ENCODE peak calls at places on chromosomes 6 and 20, in eight cellular contexts. S is NCI-H1694 treated with DMSO at 0.1 percent for 48 hours, P is SHP77, J is posterior cingulate gyrus, M is A673, X is globus pallidus, H is SK-N-DZ, K is T-cell. F is an unnamed sample.

GRCh38 chr6:5497896-5498578 is 236.7 kb downstream of the FARS2 start:
- DNase-seq in S (peak), P (no peak), J (no peak), M (peak), X (no peak), H (peak), K (no peak), F (peak)

GRCh38 chr6:150201285-150201684 is 58.4 kb downstream of the PPP1R14C start:
- DNase-seq in S (no peak), P (no peak), J (no peak), M (no peak), X (no peak), H (no peak), K (no peak), F (no peak)

GRCh38 chr6:151400473-151400872 is 9.1 kb upstream of the ZBTB2 start:
- DNase-seq in S (no peak), P (no peak), J (no peak), M (no peak), X (no peak), H (no peak), K (no peak), F (peak)

GRCh38 chr20:22404609-22405170 is 179.7 kb downstream of the FOXA2 start:
- DNase-seq in S (no peak), P (peak), J (no peak), M (no peak), X (no peak), H (no peak), K (no peak), F (no peak)

GRCh38 chr6:125818659-125819297 is 28.0 kb downstream of the NCOA7 start:
- DNase-seq in S (no peak), P (no peak), J (no peak), M (no peak), X (no peak), H (peak), K (no peak), F (no peak)

GRCh38 chr20:32274359-32274758 is 3.1 kb upstream of the KIF3B start:
- DNase-seq in S (no peak), P (no peak), J (no peak), M (no peak), X (no peak), H (no peak), K (no peak), F (no peak)

GRCh38 chr20:42483694-42484303 is 705.9 kb downstream of the PTPRT start:
- DNase-seq in S (no peak), P (peak), J (peak), M (peak), X (peak), H (peak), K (no peak), F (peak)

GRCh38 chr20:24651171-24651972 is 181.9 kb downstream of the SYNDIG1 start:
- DNase-seq in S (no peak), P (no peak), J (no peak), M (no peak), X (no peak), H (no peak), K (no peak), F (no peak)

GRCh38 chr6:48290595-48290994 is 179.6 kb upstream of the PTCHD4 start:
- DNase-seq in S (no peak), P (no peak), J (no peak), M (no peak), X (no peak), H (no peak), K (no peak), F (no peak)

GRCh38 chr6:74931567-74931966 is 274.3 kb downstream of the COL12A1 start:
- DNase-seq in S (no peak), P (no peak), J (no peak), M (no peak), X (no peak), H (no peak), K (no peak), F (no peak)

GRCh38 chr6:34531580-34532201 is 24.4 kb downstream of the SPDEF start:
- DNase-seq in S (no peak), P (peak), J (peak), M (peak), X (peak), H (no peak), K (no peak), F (peak)

GRCh38 chr6:12136905-12137304 is 124.8 kb downstream of the HIVEP1 start:
- DNase-seq in S (no peak), P (no peak), J (no peak), M (peak), X (no peak), H (no peak), K (no peak), F (no peak)

GRCh38 chr20:64149809-64150560 is 14.3 kb upstream of the MYT1 start:
- DNase-seq in S (no peak), P (no peak), J (no peak), M (no peak), X (no peak), H (no peak), K (no peak), F (no peak)

GRCh38 chr20:33099842-33100538 is 20.5 kb downstream of the BPIFB4 start:
- DNase-seq in S (no peak), P (no peak), J (no peak), M (no peak), X (no peak), H (no peak), K (no peak), F (no peak)

GRCh38 chr6:1482381-1483166 is 93.2 kb downstream of the FOXF2 start:
- DNase-seq in S (no peak), P (no peak), J (no peak), M (no peak), X (no peak), H (no peak), K (no peak), F (no peak)

GRCh38 chr6:26543953-26544352 is 5.8 kb downstream of the HMGN4 start:
- DNase-seq in S (no peak), P (no peak), J (no peak), M (no peak), X (no peak), H (no peak), K (no peak), F (peak)

GRCh38 chr6:36577298-36577697 is 16.9 kb upstream of the SRSF3 start:
- DNase-seq in S (no peak), P (no peak), J (no peak), M (no peak), X (no peak), H (no peak), K (no peak), F (no peak)

GRCh38 chr6:129736105-129736504 is 26.1 kb upstream of the ARHGAP18 start:
- DNase-seq in S (no peak), P (no peak), J (no peak), M (no peak), X (no peak), H (no peak), K (no peak), F (no peak)

GRCh38 chr6:141809901-141810300 is 322.8 kb upstream of the GJE1 start:
- DNase-seq in S (no peak), P (no peak), J (no peak), M (peak), X (no peak), H (no peak), K (no peak), F (no peak)

GRCh38 chr20:38566199-38566598 is 14.8 kb upstream of the ADIG start:
- DNase-seq in S (no peak), P (no peak), J (no peak), M (no peak), X (no peak), H (no peak), K (no peak), F (no peak)

GRCh38 chr6:111731404-111732195 is 125.9 kb upstream of the TRAF3IP2 start:
- DNase-seq in S (no peak), P (no peak), J (no peak), M (no peak), X (no peak), H (no peak), K (no peak), F (no peak)

GRCh38 chr6:169858935-169859351 is 107.5 kb downstream of the ERMARD start:
- DNase-seq in S (no peak), P (no peak), J (no peak), M (no peak), X (no peak), H (no peak), K (no peak), F (no peak)

GRCh38 chr6:82751718-82752117 is 313.9 kb downstream of the UBE3D start:
- DNase-seq in S (no peak), P (no peak), J (no peak), M (no peak), X (no peak), H (no peak), K (no peak), F (no peak)

GRCh38 chr6:37137201-37137880 is 32.6 kb upstream of the PIM1 start:
- DNase-seq in S (no peak), P (no peak), J (no peak), M (peak), X (no peak), H (peak), K (peak), F (no peak)

GRCh38 chr6:162887981-162888689 is 160.4 kb downstream of the PACRG start:
- DNase-seq in S (no peak), P (no peak), J (no peak), M (no peak), X (no peak), H (no peak), K (no peak), F (no peak)

GRCh38 chr6:33632603-33633039 is 11.5 kb downstream of the ITPR3 start:
- DNase-seq in S (no peak), P (no peak), J (peak), M (peak), X (peak), H (no peak), K (peak), F (peak)

GRCh38 chr6:19032486-19033295 is 645.5 kb downstream of the RNF144B start:
- DNase-seq in S (no peak), P (no peak), J (no peak), M (no peak), X (peak), H (no peak), K (no peak), F (no peak)

GRCh38 chr6:100300221-100300736 is 164.4 kb downstream of the SIM1 start:
- DNase-seq in S (no peak), P (no peak), J (no peak), M (no peak), X (no peak), H (no peak), K (no peak), F (no peak)

GRCh38 chr6:53192590-53193232 is 44.1 kb upstream of the GCM1 start:
- DNase-seq in S (no peak), P (no peak), J (no peak), M (no peak), X (no peak), H (no peak), K (no peak), F (no peak)

GRCh38 chr6:113734886-113735481 is 122.2 kb upstream of the MARCKS start:
- DNase-seq in S (no peak), P (no peak), J (no peak), M (peak), X (no peak), H (no peak), K (no peak), F (peak)